ENCODE peak calls at places on chromosomes 1 and 21, in four cellular contexts. Y is A549, J is K562, T is SK-N-SH. A is an unnamed sample.

GRCh38 chr1:78676347-78676982 is 26.8 kb downstream of the IFI44 start:
- DNase-seq in Y (peak; percentile 12), J (peak; percentile 49), T (peak; percentile 28), A (no peak)

GRCh38 chr21:15752763-15753407 is 23.1 kb downstream of the USP25 start:
- DNase-seq in Y (no peak), J (peak; percentile 16), T (no peak), A (peak; percentile 86)

GRCh38 chr21:19853709-19854575 is 1144.3 kb upstream of the NCAM2 start:
- DNase-seq in Y (no peak), J (peak; percentile 15), T (no peak), A (peak; percentile 5)

GRCh38 chr1:155103325-155103724 is 24.4 kb upstream of the EFNA1 start:
- DNase-seq in Y (no peak), J (no peak), T (no peak), A (no peak)

GRCh38 chr1:25039229-25039628 is 109.2 kb upstream of the RUNX3 start:
- DNase-seq in Y (no peak), J (no peak), T (no peak), A (no peak)

GRCh38 chr1:220748091-220748934 is at the start of gene MTARC2:
- DNase-seq in Y (peak; percentile 75), J (no peak), T (peak; percentile 90), A (peak; percentile 81)

GRCh38 chr1:107153033-107153432 is 12.2 kb downstream of the NTNG1 start:
- DNase-seq in Y (no peak), J (no peak), T (no peak), A (no peak)

GRCh38 chr21:30962013-30962412 is 76.3 kb downstream of the KRTAP19-8 start:
- DNase-seq in Y (no peak), J (no peak), T (no peak), A (no peak)

GRCh38 chr1:36109041-36109679 is 15.9 kb downstream of the COL8A2 start:
- DNase-seq in Y (no peak), J (no peak), T (no peak), A (no peak)

GRCh38 chr1:202129453-202130274 is 6.9 kb downstream of the GPR37L1 start:
- DNase-seq in Y (no peak), J (no peak), T (no peak), A (no peak)

GRCh38 chr1:113949007-113949406 is 19.9 kb downstream of the HIPK1 start:
- DNase-seq in Y (no peak), J (peak; percentile 63), T (peak; percentile 44), A (no peak)

GRCh38 chr1:111904478-111905218 is 84.8 kb downstream of the KCND3 start:
- DNase-seq in Y (no peak), J (no peak), T (peak; percentile 43), A (no peak)

GRCh38 chr1:204266504-204267034 is 52.8 kb upstream of the GOLT1A start:
- DNase-seq in Y (peak; percentile 55), J (no peak), T (no peak), A (no peak)

GRCh38 chr1:24261977-24262376 is 57.2 kb upstream of the GRHL3 start:
- DNase-seq in Y (no peak), J (no peak), T (no peak), A (no peak)

GRCh38 chr1:45155957-45156356 is 50.4 kb downstream of the ZSWIM5 start:
- DNase-seq in Y (no peak), J (no peak), T (no peak), A (no peak)

GRCh38 chr21:37076087-37076486 is 3.0 kb downstream of the TTC3 start:
- DNase-seq in Y (no peak), J (no peak), T (no peak), A (no peak)

GRCh38 chr21:35942211-35943144 is 117.8 kb downstream of the SETD4 start:
- DNase-seq in Y (no peak), J (no peak), T (no peak), A (no peak)

GRCh38 chr1:10634428-10635384 is 160.0 kb downstream of the PEX14 start:
- DNase-seq in Y (no peak), J (no peak), T (peak; percentile 54), A (no peak)

GRCh38 chr1:154571964-154572288 is 4.3 kb downstream of the CHRNB2 start:
- DNase-seq in Y (no peak), J (no peak), T (no peak), A (no peak)

GRCh38 chr1:26584022-26584485 is 54.5 kb downstream of the RPS6KA1 start:
- DNase-seq in Y (peak; percentile 15), J (peak; percentile 92), T (peak; percentile 36), A (peak; percentile 65)

GRCh38 chr1:190595438-190595837 is 117.8 kb upstream of the BRINP3 start:
- DNase-seq in Y (no peak), J (no peak), T (no peak), A (no peak)

GRCh38 chr1:62356257-62356835 is 37.1 kb upstream of the KANK4 start:
- DNase-seq in Y (peak; percentile 41), J (no peak), T (no peak), A (no peak)

GRCh38 chr1:100443739-100444571 is 91.6 kb downstream of the CDC14A start:
- DNase-seq in Y (no peak), J (no peak), T (no peak), A (no peak)

GRCh38 chr1:17586172-17586963 is 46.9 kb downstream of the ARHGEF10L start:
- DNase-seq in Y (no peak), J (no peak), T (no peak), A (no peak)

GRCh38 chr1:24199291-24199900 is 12.3 kb upstream of the IFNLR1 start:
- DNase-seq in Y (peak; percentile 61), J (peak; percentile 88), T (peak; percentile 88), A (peak; percentile 87)

GRCh38 chr1:223761416-223761815 is 49.1 kb downstream of the CAPN2 start:
- DNase-seq in Y (no peak), J (no peak), T (no peak), A (no peak)

GRCh38 chr1:176136891-176137290 is 70.2 kb downstream of the COP1 start:
- DNase-seq in Y (no peak), J (no peak), T (no peak), A (no peak)

GRCh38 chr21:41207401-41208388 is 39.7 kb downstream of the BACE2 start:
- DNase-seq in Y (no peak), J (no peak), T (no peak), A (no peak)

GRCh38 chr1:8629241-8630091 is 188.0 kb downstream of the RERE start:
- DNase-seq in Y (no peak), J (no peak), T (no peak), A (no peak)

GRCh38 chr1:243751506-243751905 is 98.5 kb downstream of the AKT3 start:
- DNase-seq in Y (no peak), J (no peak), T (no peak), A (no peak)

GRCh38 chr1:109567823-109568222 is 19.4 kb downstream of the GNAI3 start:
- DNase-seq in Y (no peak), J (no peak), T (no peak), A (no peak)

GRCh38 chr1:77583483-77583882 is 99.0 kb downstream of the ZZZ3 start:
- DNase-seq in Y (no peak), J (no peak), T (no peak), A (no peak)

GRCh38 chr1:54571803-54572202 is 23.8 kb downstream of the ACOT11 start:
- DNase-seq in Y (no peak), J (no peak), T (peak; percentile 48), A (no peak)

GRCh38 chr1:157403203-157403602 is 149.1 kb downstream of the FCRL5 start:
- DNase-seq in Y (no peak), J (no peak), T (no peak), A (no peak)

GRCh38 chr1:55196433-55197035 is 18.6 kb downstream of the USP24 start:
- DNase-seq in Y (no peak), J (no peak), T (no peak), A (no peak)

GRCh38 chr1:165842363-165843129 is 15.1 kb downstream of the UCK2 start:
- DNase-seq in Y (no peak), J (peak; percentile 69), T (no peak), A (no peak)

GRCh38 chr1:161770250-161770649 is 4.1 kb downstream of the ATF6 start:
- DNase-seq in Y (no peak), J (no peak), T (no peak), A (no peak)

DNA sequence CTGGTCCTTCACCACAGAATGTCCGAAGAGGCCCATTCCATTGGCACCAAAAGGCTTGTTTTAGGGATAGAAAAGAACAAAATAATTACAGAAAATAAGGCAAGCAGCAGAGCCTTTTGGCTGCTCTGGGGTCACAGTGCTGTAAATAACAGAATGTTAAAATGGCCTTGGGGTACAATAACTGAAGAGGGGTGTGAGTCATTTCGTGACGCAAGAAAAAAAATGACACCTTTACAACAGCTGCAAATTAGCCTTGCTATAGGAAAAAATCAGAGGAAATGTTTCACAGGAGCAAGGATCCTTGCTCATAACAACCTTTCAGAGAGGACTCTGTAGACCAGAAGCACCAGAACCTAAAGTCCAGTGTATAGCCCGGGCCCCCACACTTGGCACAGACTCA is 483.4 kb downstream of the OMA1 start:
- DNase-seq in Y (no peak), J (no peak), T (no peak), A (no peak)
- TF ChIP-seq CHD2 in Y (no peak), J (no peak), T (no peak), A (no peak)

GRCh38 chr21:40204956-40205355 is 337.7 kb downstream of the PCP4 start:
- DNase-seq in Y (no peak), J (no peak), T (no peak), A (no peak)

GRCh38 chr21:40200962-40201361 is 333.7 kb downstream of the PCP4 start:
- DNase-seq in Y (no peak), J (no peak), T (no peak), A (no peak)
- TF ChIP-seq CHD2 in Y (no peak), J (no peak), T (no peak), A (no peak)

DNA sequence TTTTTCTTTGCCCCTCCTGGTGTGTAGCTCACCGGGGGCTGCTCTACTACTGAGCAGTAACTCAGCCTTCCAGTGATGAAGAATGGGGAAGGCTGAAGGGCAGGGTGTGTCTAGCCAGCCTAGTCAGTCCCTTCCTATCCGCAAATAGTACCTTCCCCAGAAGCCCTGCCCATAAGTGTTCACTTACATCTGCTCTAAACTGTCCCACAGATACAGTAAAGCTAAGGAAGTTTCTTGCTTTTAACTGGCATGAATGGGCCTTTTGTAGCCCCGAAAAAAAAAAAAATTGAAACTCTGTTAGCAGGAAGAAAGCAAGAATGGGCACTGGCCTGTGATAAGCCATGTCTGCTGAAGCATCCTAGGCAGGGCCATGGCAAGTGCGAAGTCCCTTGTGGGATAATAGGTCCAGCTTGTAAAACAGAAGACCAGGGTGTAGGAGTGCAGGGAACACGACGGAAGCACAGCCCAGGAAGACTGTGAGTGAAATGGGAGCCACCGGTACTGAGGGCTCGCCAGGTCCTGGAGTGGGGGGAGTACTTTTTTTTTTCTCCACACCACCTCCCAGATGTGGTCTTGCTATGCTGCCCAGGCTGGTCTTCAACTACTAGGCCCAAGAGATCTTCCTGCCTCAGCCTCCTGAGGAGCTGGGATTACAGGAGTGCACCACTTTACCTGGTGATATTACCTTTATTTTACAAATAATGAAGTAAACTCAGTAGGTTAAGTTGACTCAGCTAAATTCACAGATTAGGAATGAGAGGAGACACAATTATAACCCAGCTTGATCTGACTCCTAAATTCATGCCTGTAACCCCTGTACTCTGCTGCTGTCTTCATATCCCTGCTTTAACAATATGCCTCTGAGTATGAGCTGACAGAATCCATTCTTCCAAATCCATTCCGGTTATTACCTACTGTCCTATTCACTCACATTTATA is 347.5 kb downstream of the SMYD3 start:
- DNase-seq in Y (no peak), J (no peak), T (no peak), A (no peak)
- TF ChIP-seq CHD2 in Y (no peak), J (no peak), T (no peak), A (no peak)

DNA sequence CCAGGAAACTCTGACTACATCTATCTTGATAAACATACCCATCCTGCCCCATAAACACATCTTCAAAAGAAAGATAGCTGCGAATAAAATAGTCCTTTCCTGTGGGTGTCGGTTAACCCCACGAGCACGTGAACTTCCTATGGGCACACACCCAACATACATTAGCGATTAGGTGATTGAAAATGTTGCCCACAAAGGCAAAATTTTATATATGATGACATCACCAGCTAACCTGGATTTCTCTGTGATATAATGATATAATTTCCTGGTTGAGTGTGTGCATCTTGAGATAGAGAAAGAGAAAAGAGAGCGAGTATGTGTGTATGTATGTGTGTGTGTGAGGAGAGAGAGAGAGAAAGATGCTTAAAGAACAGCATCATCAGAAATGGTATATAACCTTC is 296.1 kb downstream of the PTPRC start:
- DNase-seq in Y (no peak), J (no peak), T (no peak), A (no peak)
- TF ChIP-seq CHD2 in Y (no peak), J (no peak), T (no peak), A (no peak)

A was measured in H1.